ENCODE peak calls at places on chromosomes 13 and 19, in four cellular contexts. N is amygdala, I is thoracic aorta, E is cardiac septum. L is an unnamed sample.
A peak's percentile ranks its signal among the peaks of the same experiment; 100 is the strongest.

GRCh38 chr19:46296722-46297431 is at the start of gene HIF3A:
- DNase-seq in N (no peak), I (no peak), E (no peak), L (peak; percentile 74)

GRCh38 chr13:20495087-20496023 is 30.3 kb downstream of the CRYL1 start:
- DNase-seq in N (no peak), I (peak; percentile 30), E (no peak), L (peak; percentile 25)

GRCh38 chr13:72545030-72545719 is 182.3 kb downstream of the MZT1 start:
- DNase-seq in N (no peak), I (no peak), E (no peak), L (no peak)

GRCh38 chr19:2199215-2199614 is 35.5 kb downstream of the DOT1L start:
- DNase-seq in N (no peak), I (no peak), E (no peak), L (no peak)

GRCh38 chr13:95201814-95202521 is 99.3 kb downstream of the ABCC4 start:
- DNase-seq in N (no peak), I (no peak), E (no peak), L (no peak)

GRCh38 chr19:39474139-39474620 is 6.5 kb upstream of the TIMM50 start:
- DNase-seq in N (no peak), I (no peak), E (no peak), L (peak; percentile 36)

GRCh38 chr13:113045214-113046007 is 60.2 kb upstream of the F7 start:
- DNase-seq in N (no peak), I (no peak), E (no peak), L (no peak)

GRCh38 chr13:110519046-110519445 is 42.5 kb downstream of the RAB20 start:
- DNase-seq in N (no peak), I (no peak), E (no peak), L (no peak)

GRCh38 chr13:110575322-110576069 is 14.0 kb upstream of the RAB20 start:
- DNase-seq in N (no peak), I (no peak), E (peak; percentile 83), L (peak; percentile 73)

GRCh38 chr13:106318941-106319411 is 216.5 kb downstream of the EFNB2 start:
- DNase-seq in N (no peak), I (no peak), E (no peak), L (no peak)

GRCh38 chr13:21576424-21576823 is 27.5 kb downstream of the MICU2 start:
- DNase-seq in N (no peak), I (no peak), E (no peak), L (no peak)

GRCh38 chr19:27909185-27909840 is 1303.6 kb downstream of the UQCRFS1 start:
- DNase-seq in N (no peak), I (no peak), E (no peak), L (no peak)